ENCODE peak calls at places on chromosome 10, in five cellular contexts. D is GM23338, C is transverse colon, X is HL-60, T is prostate gland. N is an unnamed sample.

GRCh38 chr10:111872591-111872990 is 311.0 kb downstream of the GPAM start:
- DNase-seq in D (no peak), C (no peak), X (no peak), T (no peak), N (no peak)

GRCh38 chr10:14468726-14469125 is 138.0 kb upstream of the FRMD4A start:
- DNase-seq in D (no peak), C (no peak), X (no peak), T (no peak), N (no peak)

GRCh38 chr10:103667390-103667789 is 173.9 kb downstream of the NEURL1 start:
- DNase-seq in D (no peak), C (peak), X (no peak), T (no peak), N (no peak)

GRCh38 chr10:117373848-117374505 is 1.3 kb downstream of the PDZD8 start:
- DNase-seq in D (peak), C (peak), X (peak), T (peak), N (peak)

GRCh38 chr10:92712016-92712889 is 22.5 kb downstream of the HHEX start:
- DNase-seq in D (no peak), C (no peak), X (no peak), T (no peak), N (no peak)

GRCh38 chr10:49751636-49752510 is 10.2 kb downstream of the OGDHL start:
- DNase-seq in D (no peak), C (no peak), X (no peak), T (no peak), N (no peak)

GRCh38 chr10:103858360-103858759 is 3.0 kb upstream of the SH3PXD2A start:
- DNase-seq in D (no peak), C (no peak), X (no peak), T (no peak), N (no peak)

GRCh38 chr10:50407077-50407801 is 155.9 kb upstream of the ASAH2 start:
- DNase-seq in D (peak), C (no peak), X (no peak), T (no peak), N (no peak)

GRCh38 chr10:75496191-75496567 is 64.8 kb downstream of the LRMDA start:
- DNase-seq in D (no peak), C (no peak), X (no peak), T (no peak), N (no peak)

GRCh38 chr10:110820321-110820814 is 51.4 kb upstream of the PDCD4 start:
- DNase-seq in D (no peak), C (no peak), X (no peak), T (peak), N (no peak)

GRCh38 chr10:4214912-4215311 is 429.9 kb upstream of the KLF6 start:
- DNase-seq in D (peak), C (no peak), X (no peak), T (no peak), N (no peak)

GRCh38 chr10:118412918-118413317 is 70.8 kb upstream of the FAM204A start:
- DNase-seq in D (no peak), C (no peak), X (no peak), T (no peak), N (no peak)

GRCh38 chr10:123523833-123524232 is 142.3 kb upstream of the GPR26 start:
- DNase-seq in D (no peak), C (no peak), X (no peak), T (no peak), N (no peak)

GRCh38 chr10:68628576-68629127 is 68.5 kb downstream of the TET1 start:
- DNase-seq in D (no peak), C (peak), X (no peak), T (no peak), N (no peak)

GRCh38 chr10:70656489-70656888 is 15.8 kb upstream of the ADAMTS14 start:
- DNase-seq in D (no peak), C (no peak), X (peak), T (no peak), N (no peak)

GRCh38 chr10:103716206-103717160 is 138.9 kb downstream of the SH3PXD2A start:
- DNase-seq in D (peak), C (no peak), X (no peak), T (peak), N (peak)

GRCh38 chr10:88800152-88801125 is 2.1 kb upstream of the LIPM start:
- DNase-seq in D (no peak), C (no peak), X (no peak), T (no peak), N (no peak)

GRCh38 chr10:12902959-12903358 is 98.6 kb downstream of the CCDC3 start:
- DNase-seq in D (peak), C (no peak), X (no peak), T (no peak), N (no peak)

GRCh38 chr10:75335191-75335590 is 66.4 kb downstream of the ZNF503 start:
- DNase-seq in D (no peak), C (no peak), X (no peak), T (no peak), N (no peak)

GRCh38 chr10:650691-651615 is 38.5 kb downstream of the DIP2C start:
- DNase-seq in D (no peak), C (no peak), X (no peak), T (no peak), N (no peak)

GRCh38 chr10:91513598-91513997 is 103.5 kb downstream of the HECTD2 start:
- DNase-seq in D (no peak), C (no peak), X (no peak), T (no peak), N (no peak)

GRCh38 chr10:103007017-103007416 is 88.9 kb downstream of the CNNM2 start:
- DNase-seq in D (no peak), C (no peak), X (no peak), T (no peak), N (no peak)

GRCh38 chr10:4195214-4195613 is 410.2 kb upstream of the KLF6 start:
- DNase-seq in D (no peak), C (peak), X (no peak), T (no peak), N (no peak)

GRCh38 chr10:129096340-129096984 is 370.6 kb upstream of the MGMT start:
- DNase-seq in D (no peak), C (no peak), X (no peak), T (peak), N (peak)

GRCh38 chr10:74439213-74439612 is 288.2 kb downstream of the ADK start:
- DNase-seq in D (no peak), C (no peak), X (no peak), T (no peak), N (no peak)

GRCh38 chr10:78356291-78356915 is 322.7 kb downstream of the RPS24 start:
- DNase-seq in D (no peak), C (no peak), X (no peak), T (no peak), N (no peak)
- H3K4me3 ChIP-seq in D (no peak), C (no peak), X (no peak), T (no peak), N (no peak)

GRCh38 chr10:77592946-77593636 is 44.5 kb downstream of the KCNMA1 start:
- DNase-seq in D (no peak), C (peak), X (no peak), T (no peak), N (no peak)
- TF ChIP-seq POLR2AphosphoS5 in D (no peak), C (no peak), X (no peak), T (no peak), N (no peak)

GRCh38 chr10:44976352-44977198 is 2.0 kb downstream of the DEPP1 start:
- DNase-seq in D (no peak), C (no peak), X (no peak), T (no peak), N (no peak)
- H3K4me3 ChIP-seq in D (no peak), C (peak), X (no peak), T (peak), N (peak)

GRCh38 chr10:71990706-71991269 is 26.6 kb downstream of the CHST3 start:
- DNase-seq in D (no peak), C (no peak), X (no peak), T (no peak), N (no peak)
- TF ChIP-seq POLR2AphosphoS5 in D (no peak), C (no peak), X (no peak), T (no peak), N (no peak)

GRCh38 chr10:121172406-121172805 is 321.2 kb downstream of the WDR11 start:
- DNase-seq in D (no peak), C (no peak), X (no peak), T (no peak), N (no peak)
- H3K4me3 ChIP-seq in D (no peak), C (no peak), X (no peak), T (no peak), N (no peak)

DNA sequence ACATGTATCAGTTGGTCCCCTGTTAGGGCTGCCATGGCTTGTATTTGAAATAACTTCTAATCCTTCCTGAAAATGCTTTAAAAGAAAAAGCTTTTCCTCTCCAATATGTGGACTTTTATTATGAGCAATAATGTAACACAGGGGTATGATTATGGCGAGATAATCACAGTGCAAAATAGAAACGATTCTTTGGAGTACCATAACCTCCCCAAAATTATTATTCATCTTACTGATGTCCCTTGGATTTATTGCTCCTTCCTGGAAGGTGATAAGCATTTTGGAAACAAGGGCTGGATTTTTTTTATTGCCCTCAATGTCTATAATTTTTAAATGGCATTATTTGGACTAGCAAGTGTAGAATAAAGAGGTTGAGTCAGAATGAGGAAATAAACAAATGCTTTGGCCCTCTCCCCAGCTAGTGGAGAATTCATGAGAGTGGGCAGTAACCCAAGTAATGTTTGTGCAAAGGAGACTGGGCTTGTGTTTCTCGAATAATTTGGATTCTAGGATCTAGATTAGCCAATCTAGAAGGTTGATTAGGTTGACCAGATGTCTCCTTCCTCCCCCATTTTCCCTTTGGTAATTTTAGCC is 403.9 kb upstream of the CELF2 start:
- DNase-seq in D (no peak), C (no peak), X (no peak), T (peak), N (no peak)
- TF ChIP-seq POLR2AphosphoS5 in D (no peak), C (no peak), X (no peak), T (peak), N (no peak)

GRCh38 chr10:46077616-46078268 is 31.7 kb upstream of the MSMB start:
- DNase-seq in D (no peak), C (no peak), X (peak), T (no peak), N (no peak)
- H3K4me3 ChIP-seq in D (no peak), C (no peak), X (no peak), T (no peak), N (no peak)